ENCODE peak calls at places on chromosomes 7 and 10, in four cellular contexts. One of them, this sample, is unnamed.

GRCh38 chr7:70143089-70144044 is 545.1 kb downstream of the AUTS2 start:
- DNase-seq in activated CD4-positive, CD25-positive, alpha-beta regulatory T cell: no peak
- DNase-seq in H1: no peak
- DNase-seq in T follicular helper cell: no peak
- DNase-seq in this sample: no peak

GRCh38 chr10:114821915-114822770 is 563 bp downstream of the FHIP2A start:
- DNase-seq in T follicular helper cell: no peak
- DNase-seq in H1: no peak
- DNase-seq in activated CD4-positive, CD25-positive, alpha-beta regulatory T cell: no peak
- DNase-seq in this sample: peak; percentile 46

GRCh38 chr10:74706966-74707365 is 119.4 kb upstream of the KAT6B start:
- DNase-seq in H1: no peak
- DNase-seq in T follicular helper cell: no peak
- DNase-seq in activated CD4-positive, CD25-positive, alpha-beta regulatory T cell: no peak
- DNase-seq in this sample: no peak

GRCh38 chr7:88339195-88339922 is 32.7 kb upstream of the STEAP4 start:
- DNase-seq in T follicular helper cell: no peak
- DNase-seq in H1: no peak
- DNase-seq in activated CD4-positive, CD25-positive, alpha-beta regulatory T cell: no peak
- DNase-seq in this sample: no peak

GRCh38 chr7:23956769-23957556 is 246.9 kb downstream of the STK31 start:
- DNase-seq in H1: no peak
- DNase-seq in T follicular helper cell: no peak
- DNase-seq in activated CD4-positive, CD25-positive, alpha-beta regulatory T cell: no peak
- DNase-seq in this sample: no peak

GRCh38 chr10:108561649-108562048 is 1361.7 kb downstream of the XPNPEP1 start:
- DNase-seq in T follicular helper cell: no peak
- DNase-seq in activated CD4-positive, CD25-positive, alpha-beta regulatory T cell: no peak
- DNase-seq in H1: no peak
- DNase-seq in this sample: no peak

GRCh38 chr7:130091999-130092398 is 21.7 kb downstream of the KLHDC10 start:
- DNase-seq in T follicular helper cell: no peak
- DNase-seq in activated CD4-positive, CD25-positive, alpha-beta regulatory T cell: no peak
- DNase-seq in H1: no peak
- DNase-seq in this sample: no peak

GRCh38 chr10:12720217-12720981 is 281.1 kb downstream of the CCDC3 start:
- DNase-seq in T follicular helper cell: no peak
- DNase-seq in activated CD4-positive, CD25-positive, alpha-beta regulatory T cell: no peak
- DNase-seq in H1: no peak
- DNase-seq in this sample: peak; percentile 72

GRCh38 chr7:4665661-4666060 is 16.4 kb upstream of the FOXK1 start:
- DNase-seq in H1: no peak
- DNase-seq in T follicular helper cell: no peak
- DNase-seq in activated CD4-positive, CD25-positive, alpha-beta regulatory T cell: no peak
- DNase-seq in this sample: no peak

GRCh38 chr7:126803060-126803665 is 449.6 kb downstream of the GRM8 start:
- DNase-seq in H1: peak; percentile 5
- DNase-seq in T follicular helper cell: peak; percentile 5
- DNase-seq in activated CD4-positive, CD25-positive, alpha-beta regulatory T cell: no peak
- DNase-seq in this sample: peak; percentile 78

GRCh38 chr10:86504510-86504909 is 17.1 kb downstream of the WAPL start:
- DNase-seq in activated CD4-positive, CD25-positive, alpha-beta regulatory T cell: no peak
- DNase-seq in T follicular helper cell: no peak
- DNase-seq in H1: no peak
- DNase-seq in this sample: no peak

GRCh38 chr7:149294641-149295480 is 32.9 kb downstream of the ZNF783 start:
- DNase-seq in H1: no peak
- DNase-seq in T follicular helper cell: no peak
- DNase-seq in activated CD4-positive, CD25-positive, alpha-beta regulatory T cell: no peak
- DNase-seq in this sample: no peak

GRCh38 chr10:127266431-127266830 is 70.0 kb upstream of the INSYN2A start:
- DNase-seq in activated CD4-positive, CD25-positive, alpha-beta regulatory T cell: no peak
- DNase-seq in T follicular helper cell: no peak
- DNase-seq in H1: no peak
- DNase-seq in this sample: no peak

GRCh38 chr7:81333004-81333403 is 414.2 kb upstream of the SEMA3C start:
- DNase-seq in T follicular helper cell: no peak
- DNase-seq in activated CD4-positive, CD25-positive, alpha-beta regulatory T cell: no peak
- DNase-seq in H1: no peak
- DNase-seq in this sample: no peak

GRCh38 chr10:112955736-112956421 is 5.8 kb downstream of the TCF7L2 start:
- DNase-seq in T follicular helper cell: no peak
- DNase-seq in H1: no peak
- DNase-seq in activated CD4-positive, CD25-positive, alpha-beta regulatory T cell: no peak
- DNase-seq in this sample: peak; percentile 22

GRCh38 chr10:37124532-37124931 is 866 bp upstream of the ANKRD30A start:
- DNase-seq in activated CD4-positive, CD25-positive, alpha-beta regulatory T cell: no peak
- DNase-seq in H1: no peak
- DNase-seq in T follicular helper cell: no peak
- DNase-seq in this sample: no peak

GRCh38 chr10:116891208-116891607 is 41.9 kb downstream of the ENO4 start:
- DNase-seq in activated CD4-positive, CD25-positive, alpha-beta regulatory T cell: no peak
- DNase-seq in H1: no peak
- DNase-seq in T follicular helper cell: no peak
- DNase-seq in this sample: no peak